ENCODE peak calls at places on chromosomes 5 and 9, in nine cellular contexts. J is CD8-positive, alpha-beta T cell; V is GM23248; U is CD4-positive, alpha-beta T cell; F is HCT116; D is Caco-2; T is endodermal cell; Z is right atrium auricular region; L is psoas muscle. G is an unnamed sample. For H3K9me3, the result is how much of the 10 kb centered on the place peaks cover.

GRCh38 chr5:390571-391491 is 52.1 kb upstream of the EXOC3 start:
- DNase-seq in J (no peak), V (no peak), U (no peak), F (no peak), D (no peak), T (peak), Z (peak), L (no peak), G (peak)

GRCh38 chr5:80190960-80191359 is 64.9 kb downstream of the SERINC5 start:
- DNase-seq in J (no peak), V (no peak), U (no peak), F (no peak), D (no peak), T (no peak), Z (no peak), L (no peak), G (no peak)

GRCh38 chr5:72407078-72407477 is 86.9 kb downstream of the PTCD2 start:
- DNase-seq in J (no peak), V (no peak), U (no peak), F (no peak), D (no peak), T (no peak), Z (no peak), L (no peak), G (no peak)

GRCh38 chr5:141870871-141871270 is 7.3 kb downstream of the PCDH1 start:
- DNase-seq in J (no peak), V (peak), U (no peak), F (no peak), D (no peak), T (peak), Z (no peak), L (no peak), G (no peak)

GRCh38 chr5:56105511-56106372 is 111.0 kb upstream of the IL6ST start:
- DNase-seq in J (no peak), V (peak), U (no peak), F (no peak), D (no peak), T (no peak), Z (no peak), L (no peak), G (no peak)

GRCh38 chr5:57346336-57346735 is 136.3 kb downstream of the ACTBL2 start:
- DNase-seq in J (no peak), V (peak), U (no peak), F (no peak), D (no peak), T (no peak), Z (no peak), L (no peak), G (no peak)

GRCh38 chr9:73143606-73144328 is 7.9 kb upstream of the ANXA1 start:
- DNase-seq in J (no peak), V (peak), U (no peak), F (peak), D (no peak), T (no peak), Z (no peak), L (no peak), G (no peak)

GRCh38 chr9:78006734-78007133 is 24.9 kb downstream of the GNAQ start:
- DNase-seq in J (no peak), V (no peak), U (no peak), F (no peak), D (no peak), T (no peak), Z (no peak), L (no peak), G (no peak)

GRCh38 chr9:114163517-114163924 is 8.2 kb downstream of the COL27A1 start:
- DNase-seq in J (no peak), V (peak), U (no peak), F (no peak), D (no peak), T (peak), Z (no peak), L (peak), G (peak)

GRCh38 chr9:4084440-4084818 is 215.4 kb downstream of the GLIS3 start:
- DNase-seq in J (no peak), V (no peak), U (no peak), F (no peak), D (no peak), T (no peak), Z (no peak), L (no peak), G (no peak)

GRCh38 chr5:178576591-178577351 is 13.4 kb downstream of the COL23A1 start:
- DNase-seq in J (no peak), V (no peak), U (no peak), F (no peak), D (no peak), T (peak), Z (peak), L (no peak), G (no peak)

GRCh38 chr5:102539598-102539997 is 40.8 kb upstream of the SLCO6A1 start:
- DNase-seq in J (no peak), V (no peak), U (no peak), F (no peak), D (no peak), T (no peak), Z (no peak), L (no peak), G (no peak)

GRCh38 chr5:180786398-180787005 is 16.1 kb downstream of the MGAT1 start:
- DNase-seq in J (no peak), V (peak), U (no peak), F (no peak), D (no peak), T (peak), Z (no peak), L (no peak), G (no peak)

GRCh38 chr9:87640385-87640795 is 85.5 kb upstream of the CTSL start:
- DNase-seq in J (no peak), V (no peak), U (no peak), F (no peak), D (no peak), T (no peak), Z (no peak), L (no peak), G (no peak)

GRCh38 chr9:133563286-133564213 is 29.0 kb downstream of the ADAMTSL2 start:
- DNase-seq in J (no peak), V (peak), U (no peak), F (no peak), D (peak), T (no peak), Z (peak), L (peak), G (no peak)

GRCh38 chr5:171201285-171201684 is 107.8 kb upstream of the TLX3 start:
- DNase-seq in J (no peak), V (no peak), U (no peak), F (no peak), D (no peak), T (no peak), Z (no peak), L (no peak), G (no peak)

GRCh38 chr5:106894964-106895363 is 775.8 kb downstream of the EFNA5 start:
- DNase-seq in J (no peak), V (no peak), U (no peak), F (no peak), D (no peak), T (no peak), Z (no peak), L (no peak), G (no peak)

GRCh38 chr5:112390327-112390726 is 28.8 kb downstream of the EPB41L4A start:
- DNase-seq in J (no peak), V (no peak), U (no peak), F (no peak), D (no peak), T (peak), Z (no peak), L (no peak), G (no peak)

GRCh38 chr5:1479066-1479465 is 33.8 kb upstream of the SLC6A3 start:
- DNase-seq in J (no peak), V (no peak), U (no peak), F (no peak), D (no peak), T (no peak), Z (no peak), L (no peak), G (no peak)

GRCh38 chr9:22645893-22646292 is 199.3 kb downstream of the DMRTA1 start:
- DNase-seq in J (no peak), V (peak), U (no peak), F (no peak), D (no peak), T (no peak), Z (no peak), L (no peak), G (no peak)

GRCh38 chr9:133032171-133032570 is 1.4 kb downstream of the GTF3C5 start:
- DNase-seq in J (no peak), V (no peak), U (no peak), F (no peak), D (no peak), T (no peak), Z (no peak), L (no peak), G (no peak)

GRCh38 chr9:3777137-3777536 is 251.3 kb upstream of the RFX3 start:
- DNase-seq in J (no peak), V (no peak), U (no peak), F (no peak), D (peak), T (no peak), Z (no peak), L (no peak), G (no peak)

GRCh38 chr5:169629847-169630548 is 7.1 kb upstream of the DOCK2 start:
- DNase-seq in J (no peak), V (peak), U (no peak), F (no peak), D (no peak), T (no peak), Z (no peak), L (no peak), G (no peak)

GRCh38 chr9:131854906-131855504 is 115.1 kb upstream of the RAPGEF1 start:
- DNase-seq in J (no peak), V (peak), U (no peak), F (no peak), D (no peak), T (no peak), Z (no peak), L (no peak), G (no peak)

GRCh38 chr5:139635606-139636206 is 12.4 kb upstream of the CXXC5 start:
- DNase-seq in J (no peak), V (peak), U (no peak), F (no peak), D (peak), T (peak), Z (peak), L (peak), G (no peak)

GRCh38 chr5:8828596-8829321 is 717.1 kb downstream of the SEMA5A start:
- DNase-seq in J (no peak), V (peak), U (no peak), F (no peak), D (no peak), T (no peak), Z (no peak), L (no peak), G (no peak)

GRCh38 chr9:445033-445432 is 230.4 kb downstream of the DOCK8 start:
- DNase-seq in J (no peak), V (no peak), U (no peak), F (no peak), D (no peak), T (no peak), Z (no peak), L (peak), G (no peak)

GRCh38 chr9:116550728-116551436 is 136.2 kb upstream of the TRIM32 start:
- DNase-seq in J (no peak), V (peak), U (no peak), F (no peak), D (no peak), T (no peak), Z (no peak), L (no peak), G (no peak)

GRCh38 chr5:37071901-37072581 is 177.1 kb downstream of the CPLANE1 start:
- DNase-seq in J (no peak), V (peak), U (no peak), F (no peak), D (no peak), T (no peak), Z (no peak), L (no peak), G (no peak)

GRCh38 chr5:68408345-68408871 is 192.9 kb downstream of the PIK3R1 start:
- DNase-seq in J (no peak), V (no peak), U (no peak), F (no peak), D (no peak), T (no peak), Z (no peak), L (no peak), G (no peak)

GRCh38 chr5:31392061-31392460 is 139.8 kb downstream of the DROSHA start:
- DNase-seq in J (no peak), V (no peak), U (no peak), F (no peak), D (no peak), T (no peak), Z (no peak), L (no peak), G (no peak)

GRCh38 chr9:5269249-5269715 is 35.2 kb downstream of the RLN2 start:
- DNase-seq in J (no peak), V (peak), U (no peak), F (no peak), D (no peak), T (peak), Z (no peak), L (no peak), G (no peak)

GRCh38 chr5:56211298-56211865 is 21.7 kb downstream of the ANKRD55 start:
- DNase-seq in J (no peak), V (peak), U (no peak), F (peak), D (peak), T (no peak), Z (no peak), L (no peak), G (no peak)

GRCh38 chr5:52282647-52283046 is 505.1 kb upstream of the ITGA1 start:
- DNase-seq in J (no peak), V (no peak), U (no peak), F (no peak), D (no peak), T (no peak), Z (no peak), L (no peak), G (no peak)

GRCh38 chr9:40911647-40912046 is 216.8 kb downstream of the FOXD4L6 start:
- DNase-seq in J (no peak), V (no peak), U (no peak), F (no peak), D (no peak), T (no peak), Z (no peak), L (no peak), G (no peak)

GRCh38 chr9:40909821-40910220 is 218.7 kb downstream of the FOXD4L6 start:
- DNase-seq in J (no peak), V (no peak), U (no peak), F (no peak), D (no peak), T (no peak), Z (no peak), L (no peak), G (no peak)

GRCh38 chr9:40913096-40913719 is 215.3 kb downstream of the FOXD4L6 start:
- DNase-seq in J (no peak), V (no peak), U (no peak), F (no peak), D (no peak), T (no peak), Z (no peak), L (no peak), G (no peak)

GRCh38 chr9:40907657-40908624 is 220.5 kb downstream of the FOXD4L6 start:
- DNase-seq in J (no peak), V (no peak), U (no peak), F (no peak), D (no peak), T (peak), Z (no peak), L (no peak), G (no peak)
- H3K9me3 ChIP-seq in J (half or more), V (under half), U (half or more), F (under half), D (under half), T (half or more), Z (under half), L (half or more), G (half or more)

GRCh38 chr9:122609810-122610209 is 4.7 kb upstream of the OR1Q1 start:
- DNase-seq in J (no peak), V (no peak), U (no peak), F (no peak), D (no peak), T (no peak), Z (no peak), L (no peak), G (no peak)

GRCh38 chr9:122606587-122606986 is 8.0 kb upstream of the OR1Q1 start:
- DNase-seq in J (no peak), V (no peak), U (no peak), F (no peak), D (no peak), T (no peak), Z (no peak), L (no peak), G (no peak)
- H3K9me3 ChIP-seq in J (under half), V (under half), U (under half), F (under half), D (under half), T (under half), Z (under half), L (under half), G (under half)

GRCh38 chr5:158484968-158485367 is 614.7 kb downstream of the EBF1 start:
- DNase-seq in J (no peak), V (no peak), U (no peak), F (no peak), D (no peak), T (no peak), Z (peak), L (no peak), G (no peak)
- H3K9me3 ChIP-seq in J (under half), V (under half), U (under half), F (under half), D (under half), T (under half), Z (under half), L (under half), G (under half)

DNA sequence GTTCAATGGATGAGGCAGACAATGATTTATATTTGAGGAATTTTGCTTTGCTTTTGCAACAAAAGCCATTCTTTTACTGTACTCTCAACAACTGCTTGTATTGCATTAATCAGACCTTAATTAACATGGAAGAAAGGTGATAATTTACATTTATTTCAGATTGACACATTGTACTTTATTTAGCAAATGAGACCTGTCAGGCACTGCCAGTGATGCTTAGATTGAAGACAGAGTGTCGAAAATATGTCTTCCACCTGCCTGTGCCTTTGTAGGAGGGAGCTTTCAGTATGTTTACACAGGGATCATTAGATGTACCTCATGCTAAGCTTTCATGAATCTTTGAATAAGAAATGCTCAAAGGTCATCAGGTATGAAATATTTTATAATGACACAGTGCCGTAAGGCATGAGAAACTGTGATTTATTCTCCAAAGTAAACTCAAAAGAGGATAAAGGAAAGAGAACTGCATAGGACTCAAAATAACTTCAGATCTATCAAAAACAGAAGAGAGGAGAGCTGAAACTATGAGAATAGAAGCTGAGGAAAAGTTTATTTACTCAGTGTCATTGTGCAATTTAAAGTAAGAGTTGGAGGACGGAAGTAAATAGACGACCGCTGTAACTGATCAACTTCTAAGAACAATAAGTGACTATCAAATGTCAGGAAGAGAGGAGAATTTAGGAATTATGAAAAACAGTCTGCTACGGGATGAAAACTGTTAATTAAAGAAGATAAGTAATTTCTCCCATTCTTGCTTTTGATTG is 36.8 kb upstream of the IZUMO3 start:
- DNase-seq in J (no peak), V (no peak), U (no peak), F (no peak), D (no peak), T (no peak), Z (no peak), L (no peak), G (no peak)
- H3K9me3 ChIP-seq in J (under half), V (under half), U (under half), F (under half), D (under half), T (under half), Z (under half), L (under half), G (under half)

GRCh38 chr9:135198144-135198543 is 110.7 kb downstream of the OLFM1 start:
- DNase-seq in J (no peak), V (no peak), U (no peak), F (no peak), D (no peak), T (no peak), Z (no peak), L (no peak), G (no peak)
- H3K9me3 ChIP-seq in J (under half), V (under half), U (under half), F (under half), D (under half), T (under half), Z (under half), L (under half), G (under half)

DNA sequence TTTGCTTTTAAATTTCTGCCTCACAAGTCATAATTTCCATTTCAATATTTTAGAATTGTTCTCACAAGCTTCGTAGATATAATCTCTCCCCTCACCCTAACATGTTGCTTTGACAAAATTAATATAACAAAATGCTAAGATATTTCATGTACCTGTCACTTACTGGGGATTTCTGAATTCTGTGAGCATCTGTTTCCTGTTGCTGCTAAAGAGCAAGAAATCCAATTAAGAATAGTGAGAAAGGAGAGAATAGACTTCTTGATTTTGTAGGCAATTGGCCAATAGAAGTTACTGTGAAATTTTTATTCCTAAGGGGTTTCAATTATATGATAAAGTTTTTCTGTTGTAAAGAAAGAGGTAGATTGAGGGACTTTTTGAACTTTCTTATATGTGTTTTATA is 796.5 kb upstream of the ARRDC3 start:
- DNase-seq in J (no peak), V (no peak), U (no peak), F (no peak), D (no peak), T (no peak), Z (no peak), L (no peak), G (no peak)
- H3K9me3 ChIP-seq in J (under half), V (under half), U (under half), F (under half), D (under half), T (under half), Z (under half), L (under half), G (under half)